ENCODE peak calls at places on chromosomes 5 and 9, in nine cellular contexts. S is GM12864, I is mesothelial cell of epicardium, Q is GM13976, F is HL-60, M is hepatocyte, T is dorsolateral prefrontal cortex, R is AG09309, D is ovary. Z is an unnamed sample.

GRCh38 chr5:14671414-14671813 is 6.9 kb downstream of the OTULIN start:
- DNase-seq in I (no peak), T (no peak), S (no peak), D (no peak), M (no peak), F (no peak), R (no peak), Q (peak; percentile 42), Z (peak; percentile 54)

GRCh38 chr5:149937610-149938009 is 7.0 kb downstream of the PDE6A start:
- DNase-seq in I (no peak), Q (no peak), T (no peak), R (no peak), F (no peak), D (no peak), M (no peak), S (no peak), Z (no peak)

GRCh38 chr5:43225649-43226245 is 33.7 kb downstream of the NIM1K start:
- DNase-seq in R (no peak), S (no peak), M (no peak), D (no peak), Q (no peak), I (no peak), F (no peak), T (no peak), Z (no peak)

GRCh38 chr5:170254056-170254455 is 21.3 kb downstream of the C5orf58 start:
- DNase-seq in R (no peak), T (no peak), F (no peak), D (no peak), S (no peak), I (no peak), Q (peak; percentile 55), M (no peak), Z (peak; percentile 65)

GRCh38 chr5:23930985-23931384 is 423.6 kb downstream of the PRDM9 start:
- DNase-seq in M (no peak), S (no peak), F (no peak), D (no peak), R (no peak), T (no peak), Q (no peak), I (no peak), Z (no peak)

GRCh38 chr9:18405240-18405639 is 68.7 kb upstream of the ADAMTSL1 start:
- DNase-seq in S (no peak), R (no peak), D (no peak), T (no peak), F (no peak), M (no peak), I (no peak), Q (no peak), Z (no peak)

GRCh38 chr5:59357421-59357977 is 536.0 kb downstream of the PDE4D start:
- DNase-seq in I (peak; percentile 40), S (no peak), T (no peak), M (peak; percentile 27), D (no peak), F (no peak), Q (no peak), R (no peak), Z (no peak)

GRCh38 chr9:16715404-16715803 is 155.1 kb downstream of the BNC2 start:
- DNase-seq in F (no peak), T (no peak), D (no peak), R (peak; percentile 90), Q (no peak), S (no peak), M (no peak), I (no peak), Z (no peak)

GRCh38 chr9:124512806-124513204 is 5.6 kb upstream of the NR5A1 start:
- DNase-seq in D (no peak), R (no peak), F (no peak), Q (peak; percentile 29), T (no peak), S (no peak), M (no peak), I (no peak), Z (no peak)

GRCh38 chr5:153959134-153959957 is 79.4 kb downstream of the FAM114A2 start:
- DNase-seq in D (no peak), I (no peak), Q (no peak), R (peak; percentile 48), T (no peak), M (no peak), S (no peak), F (no peak), Z (no peak)

GRCh38 chr5:127959152-127959764 is 124.3 kb upstream of the SLC12A2 start:
- DNase-seq in I (peak; percentile 87), M (peak; percentile 76), T (peak; percentile 45), R (no peak), Q (no peak), D (peak; percentile 61), F (no peak), S (no peak), Z (no peak)

GRCh38 chr9:84140535-84141101 is 160.0 kb downstream of the RMI1 start:
- DNase-seq in F (no peak), Q (peak; percentile 47), M (peak; percentile 18), R (no peak), S (no peak), I (peak; percentile 43), T (no peak), D (peak; percentile 24), Z (peak; percentile 27)

GRCh38 chr5:98349251-98349989 is 424.0 kb upstream of the RGMB start:
- DNase-seq in R (no peak), Q (no peak), I (no peak), M (no peak), D (no peak), S (no peak), T (no peak), F (no peak), Z (no peak)

GRCh38 chr5:7394889-7395431 is 978 bp upstream of the ADCY2 start:
- DNase-seq in S (no peak), M (peak; percentile 37), I (no peak), R (no peak), D (peak; percentile 40), F (no peak), T (no peak), Q (no peak), Z (no peak)

DNA sequence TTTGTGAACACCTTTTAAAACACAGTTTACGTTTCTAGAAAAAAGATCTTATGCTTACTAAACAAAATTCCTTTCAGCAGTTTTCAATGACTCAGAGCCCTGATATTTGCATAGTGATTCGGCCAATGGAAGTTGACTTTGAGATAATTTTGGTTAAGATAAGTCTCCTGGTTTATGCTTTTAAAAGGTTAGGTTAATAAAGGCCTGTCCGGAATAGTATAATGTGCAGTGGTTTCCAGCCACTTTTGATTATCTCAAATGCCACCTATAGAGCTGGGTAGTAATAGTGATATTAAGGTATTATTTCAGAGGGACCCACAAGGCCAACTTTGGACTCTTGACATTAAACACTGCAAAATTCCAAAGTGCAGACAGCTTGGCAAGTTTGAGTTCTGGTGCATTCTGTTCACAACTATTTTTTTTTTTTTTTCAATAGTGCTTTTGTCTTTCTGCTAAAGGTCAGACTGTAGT is 86.1 kb downstream of the F2RL2 start:
- DNase-seq in M (peak; percentile 34), T (no peak), R (no peak), Q (no peak), F (no peak), S (no peak), I (no peak), D (no peak), Z (no peak)
- TF ChIP-seq CTCF in M (no peak), T (no peak), R (no peak), Q (no peak), F (no peak), S (no peak), I (no peak), D (no peak), Z (no peak)

GRCh38 chr9:69806642-69807041 is 14.0 kb upstream of the CFAP95 start:
- DNase-seq in Q (no peak), F (no peak), D (no peak), R (no peak), S (no peak), T (no peak), I (no peak), M (no peak), Z (no peak)
- TF ChIP-seq CTCF in Q (no peak), F (no peak), D (no peak), R (no peak), S (no peak), T (no peak), I (no peak), M (no peak), Z (no peak)

GRCh38 chr5:119267958-119268386 is 87.8 kb upstream of the TNFAIP8 start:
- DNase-seq in F (peak; percentile 78), R (peak; percentile 67), M (peak; percentile 95), T (peak; percentile 92), D (peak; percentile 85), Q (peak; percentile 85), I (peak; percentile 79), S (peak; percentile 84), Z (peak; percentile 85)
- TF ChIP-seq CTCF in F (no peak), R (peak; percentile 25), M (no peak), T (peak; percentile 59), D (no peak), Q (peak; percentile 67), I (no peak), S (peak; percentile 34), Z (peak; percentile 71)

DNA sequence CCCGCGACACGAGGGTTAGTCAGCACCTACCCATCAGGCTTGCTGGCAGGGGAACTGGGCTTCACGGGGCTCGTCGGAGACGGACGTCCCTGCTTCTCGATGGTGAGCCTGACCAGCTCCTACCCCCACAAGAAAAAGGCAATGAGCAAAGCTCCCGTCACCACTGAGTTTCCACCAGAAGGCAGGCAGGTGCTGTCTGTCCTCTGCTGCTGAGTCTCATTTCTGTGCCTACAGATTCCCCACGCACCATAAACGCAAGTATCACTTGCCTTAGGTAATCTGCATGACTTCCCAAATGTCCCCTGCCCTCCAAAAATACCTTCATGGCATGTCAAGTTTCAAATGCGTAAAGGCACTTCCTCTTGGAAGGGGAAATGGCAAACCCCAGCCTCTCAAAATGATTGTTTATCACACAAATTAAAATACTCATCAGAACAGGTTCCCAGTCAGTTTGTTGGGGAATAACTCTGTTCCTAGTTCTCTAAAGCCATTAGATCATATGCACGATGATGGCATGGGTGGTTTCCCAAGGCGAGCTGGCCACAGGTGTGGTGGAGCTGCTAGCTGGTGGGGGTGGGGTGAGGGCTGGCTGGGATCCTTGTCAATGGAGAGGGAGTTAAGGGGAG is 85.0 kb downstream of the PRRT1B start:
- DNase-seq in R (no peak), I (no peak), M (no peak), D (no peak), T (no peak), S (no peak), F (peak; percentile 26), Q (peak; percentile 76), Z (peak; percentile 69)
- TF ChIP-seq CTCF in R (no peak), I (no peak), M (no peak), D (no peak), T (no peak), S (no peak), F (no peak), Q (peak; percentile 33), Z (peak; percentile 39)

GRCh38 chr9:123401879-123402513 is 46.0 kb downstream of the CRB2 start:
- DNase-seq in S (peak; percentile 8), Q (peak; percentile 75), F (peak; percentile 31), M (peak; percentile 66), R (peak; percentile 16), D (no peak), I (no peak), T (no peak), Z (peak; percentile 68)
- TF ChIP-seq CTCF in S (peak; percentile 80), Q (peak; percentile 49), F (peak; percentile 56), M (peak; percentile 70), R (peak; percentile 84), D (no peak), I (peak; percentile 75), T (peak; percentile 82), Z (peak; percentile 57)